ENCODE peak calls at places on chromosomes 13 and 19, in five cellular contexts. One of them, this sample, is unnamed.
A peak's percentile ranks its signal among the peaks of the same experiment; 100 is the strongest.

GRCh38 chr13:70795484-70795883 is 687.2 kb upstream of the KLHL1 start:
- DNase-seq in cardiac muscle cell: no peak
- DNase-seq in brain microvascular endothelial cell: no peak
- DNase-seq in heart right ventricle: no peak
- DNase-seq in A549: no peak
- DNase-seq in this sample: no peak

GRCh38 chr19:58479303-58479702 is 3.2 kb downstream of the ZNF446 start:
- DNase-seq in cardiac muscle cell: no peak
- DNase-seq in brain microvascular endothelial cell: no peak
- DNase-seq in heart right ventricle: no peak
- DNase-seq in A549: no peak
- DNase-seq in this sample: no peak

GRCh38 chr13:25249001-25249543 is 38.2 kb downstream of the MTMR6 start:
- DNase-seq in cardiac muscle cell: peak; percentile 47
- DNase-seq in A549: peak; percentile 9
- DNase-seq in brain microvascular endothelial cell: peak; percentile 36
- DNase-seq in heart right ventricle: no peak
- DNase-seq in this sample: no peak

GRCh38 chr13:23610966-23611486 is 40.8 kb downstream of the TNFRSF19 start:
- DNase-seq in heart right ventricle: peak; percentile 68
- DNase-seq in brain microvascular endothelial cell: peak; percentile 38
- DNase-seq in cardiac muscle cell: peak; percentile 81
- DNase-seq in A549: no peak
- DNase-seq in this sample: no peak

GRCh38 chr13:23715762-23716235 is 145.6 kb downstream of the TNFRSF19 start:
- DNase-seq in brain microvascular endothelial cell: no peak
- DNase-seq in cardiac muscle cell: no peak
- DNase-seq in heart right ventricle: no peak
- DNase-seq in A549: peak; percentile 38
- DNase-seq in this sample: no peak

GRCh38 chr13:90868321-90868920 is 479.1 kb upstream of the MIR17HG start:
- DNase-seq in cardiac muscle cell: peak; percentile 42
- DNase-seq in A549: peak; percentile 16
- DNase-seq in brain microvascular endothelial cell: peak; percentile 40
- DNase-seq in heart right ventricle: no peak
- DNase-seq in this sample: no peak

GRCh38 chr19:58053480-58054156 is 5.5 kb upstream of the ZNF135 start:
- DNase-seq in A549: no peak
- DNase-seq in cardiac muscle cell: no peak
- DNase-seq in heart right ventricle: no peak
- DNase-seq in brain microvascular endothelial cell: no peak
- DNase-seq in this sample: no peak

GRCh38 chr13:71789952-71790351 is 77.1 kb downstream of the DACH1 start:
- DNase-seq in A549: no peak
- DNase-seq in heart right ventricle: no peak
- DNase-seq in brain microvascular endothelial cell: peak; percentile 22
- DNase-seq in cardiac muscle cell: peak; percentile 2
- DNase-seq in this sample: no peak

GRCh38 chr13:37306778-37307544 is 201.5 kb upstream of the CSNK1A1L start:
- DNase-seq in heart right ventricle: no peak
- DNase-seq in cardiac muscle cell: peak; percentile 90
- DNase-seq in A549: no peak
- DNase-seq in brain microvascular endothelial cell: peak; percentile 95
- DNase-seq in this sample: no peak

GRCh38 chr13:32720026-32720425 is 133.8 kb downstream of the PDS5B start:
- DNase-seq in heart right ventricle: no peak
- DNase-seq in brain microvascular endothelial cell: no peak
- DNase-seq in cardiac muscle cell: peak; percentile 46
- DNase-seq in A549: peak; percentile 4
- DNase-seq in this sample: no peak

GRCh38 chr19:42088471-42089190 is 12.7 kb downstream of the ZNF574 start:
- DNase-seq in A549: no peak
- DNase-seq in brain microvascular endothelial cell: peak; percentile 50
- DNase-seq in cardiac muscle cell: peak; percentile 72
- DNase-seq in heart right ventricle: no peak
- DNase-seq in this sample: no peak

GRCh38 chr13:99421271-99421670 is 80.0 kb upstream of the TM9SF2 start:
- DNase-seq in heart right ventricle: no peak
- DNase-seq in A549: no peak
- DNase-seq in cardiac muscle cell: no peak
- DNase-seq in brain microvascular endothelial cell: no peak
- DNase-seq in this sample: no peak

GRCh38 chr19:18435185-18435841 is 2.6 kb downstream of the ISYNA1 start:
- DNase-seq in heart right ventricle: no peak
- DNase-seq in A549: no peak
- DNase-seq in cardiac muscle cell: no peak
- DNase-seq in brain microvascular endothelial cell: no peak
- DNase-seq in this sample: no peak

GRCh38 chr13:100870898-100871297 is 196.3 kb upstream of the TMTC4 start:
- DNase-seq in brain microvascular endothelial cell: no peak
- DNase-seq in A549: no peak
- DNase-seq in cardiac muscle cell: no peak
- DNase-seq in heart right ventricle: no peak
- DNase-seq in this sample: no peak

GRCh38 chr13:112897956-112898785 is 70.8 kb upstream of the MCF2L start:
- DNase-seq in brain microvascular endothelial cell: no peak
- DNase-seq in A549: no peak
- DNase-seq in heart right ventricle: no peak
- DNase-seq in cardiac muscle cell: no peak
- DNase-seq in this sample: no peak

GRCh38 chr13:85997587-85997986 is 198.4 kb upstream of the SLITRK6 start:
- DNase-seq in A549: peak; percentile 54
- DNase-seq in brain microvascular endothelial cell: no peak
- DNase-seq in cardiac muscle cell: no peak
- DNase-seq in heart right ventricle: no peak
- DNase-seq in this sample: no peak

GRCh38 chr13:43792456-43792855 is 5.7 kb upstream of the ENOX1 start:
- DNase-seq in heart right ventricle: no peak
- DNase-seq in A549: no peak
- DNase-seq in cardiac muscle cell: peak; percentile 80
- DNase-seq in brain microvascular endothelial cell: no peak
- DNase-seq in this sample: no peak

DNA sequence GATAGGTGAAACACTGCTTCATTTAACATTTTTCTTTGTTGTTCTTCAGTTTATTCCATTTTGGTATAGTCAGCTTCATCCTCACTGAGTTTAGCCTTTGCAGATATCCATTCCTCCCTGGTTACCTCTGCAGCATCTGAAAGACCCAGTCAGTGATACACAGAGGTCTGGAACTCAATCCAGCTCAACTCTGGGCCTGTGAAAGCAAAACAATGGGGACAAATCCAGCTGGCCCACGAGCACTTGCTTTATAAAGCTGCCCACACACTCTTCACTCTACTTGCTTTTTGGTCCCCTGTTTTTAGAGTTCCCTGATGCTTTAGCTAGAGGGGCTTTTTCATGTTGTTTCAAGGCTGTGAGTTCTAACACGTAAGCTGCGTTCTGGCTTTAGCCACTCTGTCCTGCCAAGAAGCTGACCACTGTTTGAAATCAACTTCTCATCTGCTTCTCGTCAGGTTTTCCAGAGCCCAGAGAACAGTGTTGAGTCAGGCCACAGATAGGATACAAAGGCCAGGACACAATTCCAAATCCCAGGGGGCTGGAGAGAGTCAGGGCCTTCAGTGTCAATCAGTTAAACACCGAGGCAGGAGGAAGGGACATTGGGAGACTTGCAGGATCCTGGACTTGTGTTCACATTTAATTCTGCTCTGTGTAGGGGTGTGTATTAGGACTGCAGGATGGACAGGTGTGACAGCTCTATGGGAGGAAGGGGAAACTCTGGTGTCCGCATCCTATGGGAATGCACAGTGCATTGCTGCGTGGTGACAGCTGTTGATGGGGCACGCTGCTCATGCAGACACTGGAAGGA is 83.5 kb upstream of the RNF113B start:
- DNase-seq in heart right ventricle: no peak
- DNase-seq in brain microvascular endothelial cell: no peak
- DNase-seq in cardiac muscle cell: no peak
- DNase-seq in A549: no peak
- DNase-seq in this sample: no peak
- H3K27ac ChIP-seq in heart right ventricle: no peak overlapping the region
- H3K27ac ChIP-seq in brain microvascular endothelial cell: no peak overlapping the region
- H3K27ac ChIP-seq in cardiac muscle cell: peak overlapping the region; percentile 66
- H3K27ac ChIP-seq in A549: no peak overlapping the region
- H3K27ac ChIP-seq in this sample: no peak overlapping the region

GRCh38 chr13:111265701-111266035 is 54.8 kb upstream of the TEX29 start:
- DNase-seq in heart right ventricle: no peak
- DNase-seq in cardiac muscle cell: no peak
- DNase-seq in brain microvascular endothelial cell: no peak
- DNase-seq in A549: no peak
- DNase-seq in this sample: no peak
- H3K4me3 ChIP-seq in heart right ventricle: no peak overlapping the region
- H3K4me3 ChIP-seq in cardiac muscle cell: no peak overlapping the region
- H3K4me3 ChIP-seq in brain microvascular endothelial cell: no peak overlapping the region
- H3K4me3 ChIP-seq in A549: no peak overlapping the region
- H3K4me3 ChIP-seq in this sample: no peak overlapping the region

DNA sequence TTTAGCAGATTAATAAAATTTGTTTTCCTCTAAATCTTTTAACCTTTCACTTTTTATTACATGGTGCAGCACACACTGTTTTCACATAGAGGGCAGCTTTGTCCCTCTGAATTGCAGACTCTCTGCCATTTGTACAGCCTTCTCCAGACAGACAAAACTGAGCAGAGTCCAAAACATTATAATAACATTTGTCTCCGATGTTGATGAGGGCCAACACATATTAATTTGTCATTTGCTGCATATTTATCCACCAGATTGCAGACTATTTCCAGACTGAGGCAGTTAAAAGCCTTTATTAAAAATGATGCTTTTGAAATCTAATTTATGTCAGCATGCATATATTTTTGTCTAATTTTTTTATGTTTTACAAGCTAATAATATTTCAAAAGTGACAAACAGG is 1251.9 kb upstream of the SLC10A2 start:
- DNase-seq in brain microvascular endothelial cell: peak; percentile 71
- DNase-seq in A549: no peak
- DNase-seq in heart right ventricle: no peak
- DNase-seq in cardiac muscle cell: peak; percentile 69
- DNase-seq in this sample: no peak
- TF ChIP-seq CTCF in brain microvascular endothelial cell: peak; percentile 74
- TF ChIP-seq CTCF in A549: no peak
- TF ChIP-seq CTCF in heart right ventricle: peak; percentile 53
- TF ChIP-seq CTCF in cardiac muscle cell: peak; percentile 54
- TF ChIP-seq CTCF in this sample: no peak

GRCh38 chr19:5806133-5806489 is 1.2 kb downstream of the NRTN start:
- DNase-seq in A549: no peak
- DNase-seq in heart right ventricle: no peak
- DNase-seq in brain microvascular endothelial cell: no peak
- DNase-seq in cardiac muscle cell: no peak
- DNase-seq in this sample: no peak
- H3K27ac ChIP-seq in A549: no peak overlapping the region
- H3K27ac ChIP-seq in heart right ventricle: peak overlapping the region; percentile 81
- H3K27ac ChIP-seq in brain microvascular endothelial cell: no peak overlapping the region
- H3K27ac ChIP-seq in cardiac muscle cell: no peak overlapping the region
- H3K27ac ChIP-seq in this sample: no peak overlapping the region

DNA sequence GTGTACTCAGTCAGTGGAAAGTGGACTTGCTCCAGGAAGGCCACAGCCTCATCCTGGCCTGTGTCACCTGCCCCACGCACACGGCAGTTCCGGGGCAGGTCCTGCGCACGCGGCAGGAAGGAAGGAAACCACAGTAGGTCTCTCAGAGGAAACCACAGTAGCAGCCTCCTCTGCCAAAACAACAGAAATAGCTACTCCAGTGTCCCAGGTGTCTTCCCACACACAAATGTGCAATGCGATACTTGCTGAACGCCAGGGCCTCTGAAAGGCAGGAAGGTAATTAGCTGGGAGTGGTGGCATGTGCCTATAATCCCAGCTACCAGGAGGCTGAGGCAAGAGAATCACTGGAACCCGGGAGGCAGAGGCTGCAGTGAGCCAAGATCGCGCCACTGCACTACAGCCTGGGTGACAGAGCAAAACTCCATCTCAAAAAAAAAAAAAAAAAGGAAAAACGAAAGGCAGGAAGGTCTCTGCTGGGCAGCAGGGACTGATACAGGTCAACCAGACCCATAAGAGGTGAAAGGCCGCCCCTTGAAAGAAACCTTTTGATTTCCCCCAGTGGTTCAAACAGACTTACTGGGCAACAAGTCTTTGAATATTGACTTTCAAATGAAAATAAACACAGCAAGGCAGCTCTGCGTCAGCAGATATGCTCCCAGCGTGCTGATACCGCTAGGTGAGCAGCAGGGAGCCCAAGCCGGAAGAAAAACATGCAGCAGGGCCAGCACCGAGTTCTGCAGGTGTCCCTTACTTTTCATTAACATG is 49.5 kb downstream of the CRYL1 start:
- DNase-seq in brain microvascular endothelial cell: no peak
- DNase-seq in cardiac muscle cell: no peak
- DNase-seq in heart right ventricle: no peak
- DNase-seq in A549: no peak
- DNase-seq in this sample: no peak
- H3K4me3 ChIP-seq in brain microvascular endothelial cell: no peak overlapping the region
- H3K4me3 ChIP-seq in cardiac muscle cell: no peak overlapping the region
- H3K4me3 ChIP-seq in heart right ventricle: no peak overlapping the region
- H3K4me3 ChIP-seq in A549: no peak overlapping the region
- H3K4me3 ChIP-seq in this sample: no peak overlapping the region

GRCh38 chr19:7004313-7004931 is 16.8 kb downstream of the MBD3L2B start:
- DNase-seq in heart right ventricle: no peak
- DNase-seq in brain microvascular endothelial cell: peak; percentile 27
- DNase-seq in cardiac muscle cell: peak; percentile 57
- DNase-seq in A549: peak; percentile 56
- DNase-seq in this sample: no peak
- TF ChIP-seq CTCF in heart right ventricle: peak; percentile 77
- TF ChIP-seq CTCF in brain microvascular endothelial cell: no peak
- TF ChIP-seq CTCF in cardiac muscle cell: peak; percentile 62
- TF ChIP-seq CTCF in A549: peak; percentile 52
- TF ChIP-seq CTCF in this sample: no peak

DNA sequence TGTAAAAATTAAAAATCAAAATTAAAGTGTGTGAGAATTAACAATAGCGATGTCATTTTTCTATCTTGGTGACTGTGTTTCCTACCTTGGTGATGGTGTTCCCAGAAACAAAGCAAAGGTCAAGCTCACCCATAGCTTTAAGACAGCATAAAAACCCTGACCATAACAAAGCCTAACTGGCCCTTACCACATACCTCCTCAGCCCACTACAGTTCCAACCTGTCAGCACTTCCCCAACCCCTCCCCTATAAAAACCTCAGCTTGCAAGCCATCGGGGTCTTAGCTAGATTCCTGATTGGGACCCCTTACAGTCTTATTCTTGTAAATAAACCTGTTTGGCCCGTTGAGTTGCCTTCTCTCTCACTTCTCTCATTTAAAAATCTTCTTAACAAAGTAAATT is 484.4 kb upstream of the PCDH20 start:
- DNase-seq in brain microvascular endothelial cell: no peak
- DNase-seq in heart right ventricle: no peak
- DNase-seq in A549: no peak
- DNase-seq in cardiac muscle cell: no peak
- DNase-seq in this sample: no peak
- H3K27ac ChIP-seq in brain microvascular endothelial cell: no peak overlapping the region
- H3K27ac ChIP-seq in heart right ventricle: no peak overlapping the region
- H3K27ac ChIP-seq in A549: no peak overlapping the region
- H3K27ac ChIP-seq in cardiac muscle cell: no peak overlapping the region
- H3K27ac ChIP-seq in this sample: no peak overlapping the region

GRCh38 chr19:56643460-56643763 is 453 bp downstream of the SMIM17 start:
- DNase-seq in heart right ventricle: no peak
- DNase-seq in brain microvascular endothelial cell: no peak
- DNase-seq in cardiac muscle cell: no peak
- DNase-seq in A549: no peak
- DNase-seq in this sample: no peak
- H3K4me3 ChIP-seq in heart right ventricle: no peak overlapping the region
- H3K4me3 ChIP-seq in brain microvascular endothelial cell: no peak overlapping the region
- H3K4me3 ChIP-seq in cardiac muscle cell: no peak overlapping the region
- H3K4me3 ChIP-seq in A549: no peak overlapping the region
- H3K4me3 ChIP-seq in this sample: no peak overlapping the region